ENCODE peak calls at places on chromosomes 16 and 17, in five cellular contexts. Q is Peyer's patch; G is CD8-positive, alpha-beta memory T cell; U is OCI-LY7; H is K562. N is an unnamed sample.

GRCh38 chr17:38464723-38465419 is 36.6 kb downstream of the ARHGAP23 start:
- DNase-seq in H (peak; percentile 79), G (no peak), U (no peak), Q (peak; percentile 75), N (no peak)

GRCh38 chr16:15653227-15653626 is 3.2 kb downstream of the NDE1 start:
- DNase-seq in U (no peak), Q (peak; percentile 47), H (no peak), G (no peak), N (no peak)

GRCh38 chr16:82111944-82112343 is 58.1 kb downstream of the MPHOSPH6 start:
- DNase-seq in Q (no peak), U (no peak), H (no peak), G (no peak), N (no peak)

GRCh38 chr16:69520800-69521602 is 44.8 kb upstream of the NFAT5 start:
- DNase-seq in G (no peak), U (no peak), H (peak; percentile 3), Q (peak; percentile 10), N (peak; percentile 38)

GRCh38 chr16:46558018-46558417 is 63.2 kb downstream of the SHCBP1 start:
- DNase-seq in U (no peak), Q (no peak), G (no peak), H (no peak), N (no peak)

GRCh38 chr17:82143333-82143732 is 45.3 kb upstream of the FASN start:
- DNase-seq in U (no peak), G (no peak), H (no peak), Q (no peak), N (no peak)

GRCh38 chr16:3773663-3774062 is 56.3 kb upstream of the TRAP1 start:
- DNase-seq in U (no peak), Q (no peak), G (no peak), H (no peak), N (no peak)

GRCh38 chr16:4090476-4090875 is 25.8 kb downstream of the ADCY9 start:
- DNase-seq in G (no peak), H (no peak), U (no peak), Q (no peak), N (no peak)

GRCh38 chr17:42682400-42683384 is at the start of gene CNTNAP1:
- DNase-seq in H (no peak), Q (no peak), G (no peak), U (no peak), N (peak; percentile 57)

GRCh38 chr17:17468217-17469010 is 8.4 kb upstream of the MED9 start:
- DNase-seq in U (no peak), H (no peak), G (no peak), Q (no peak), N (no peak)

GRCh38 chr17:63395075-63395815 is 50.9 kb downstream of the CYB561 start:
- DNase-seq in Q (no peak), U (no peak), H (no peak), G (no peak), N (no peak)

GRCh38 chr17:48627625-48628510 is 1.7 kb upstream of the HOXB9 start:
- DNase-seq in Q (no peak), H (peak; percentile 54), G (no peak), U (no peak), N (no peak)

GRCh38 chr16:58499615-58500328 is at the start of gene NDRG4:
- DNase-seq in Q (peak; percentile 58), G (peak; percentile 14), U (peak; percentile 87), H (peak; percentile 76), N (peak; percentile 88)

GRCh38 chr16:1195393-1195666 is 29.7 kb downstream of the TPSG1 start:
- DNase-seq in H (no peak), U (no peak), G (no peak), Q (no peak), N (no peak)

GRCh38 chr16:24731722-24732419 is 2.4 kb downstream of the TNRC6A start:
- DNase-seq in U (no peak), H (no peak), G (no peak), Q (no peak), N (no peak)

GRCh38 chr16:72836985-72837384 is 210.9 kb downstream of the ZFHX3 start:
- DNase-seq in G (no peak), H (no peak), Q (no peak), U (no peak), N (no peak)

DNA sequence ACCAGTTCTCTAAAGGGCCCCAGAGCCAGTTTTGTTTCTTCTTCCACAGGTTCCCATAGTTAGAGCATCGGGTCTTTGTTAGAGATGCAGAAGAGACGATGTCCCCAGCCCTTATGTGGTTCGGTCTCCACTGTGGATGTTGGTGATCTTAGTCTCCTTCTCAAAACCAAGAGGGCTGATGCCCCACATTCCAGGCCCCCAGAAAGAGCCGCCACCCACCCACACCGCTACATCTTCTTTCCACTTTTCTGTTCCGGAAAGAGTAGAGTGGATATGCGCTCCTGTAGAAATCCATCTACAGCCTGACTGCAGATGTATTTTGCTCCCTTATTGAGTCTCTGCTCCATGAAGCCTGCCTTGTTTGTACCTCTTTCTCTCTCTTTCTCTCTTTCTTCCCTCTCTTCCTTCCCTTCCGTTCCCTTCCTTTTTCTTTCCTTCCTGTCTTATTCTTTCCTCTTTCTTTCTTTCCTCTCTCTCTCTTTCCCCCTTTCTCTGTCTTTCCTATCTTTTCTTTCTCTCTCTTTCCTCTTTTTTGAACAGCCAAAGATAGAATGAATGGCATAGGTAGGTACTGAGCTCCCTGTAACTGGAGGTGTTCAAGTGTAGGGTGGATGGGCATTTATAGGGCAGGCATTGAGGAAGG is 224.3 kb downstream of the SEC14L1 start:
- DNase-seq in G (no peak), H (no peak), Q (no peak), U (no peak), N (no peak)
- H3K4me1 ChIP-seq in G (peaks cover 69% of the 10 kb centered on the region), H (peaks cover 48% of the 10 kb centered on the region), Q (peaks cover 32% of the 10 kb centered on the region), U (peaks cover 30% of the 10 kb centered on the region), N (peaks cover 5% of the 10 kb centered on the region)

DNA sequence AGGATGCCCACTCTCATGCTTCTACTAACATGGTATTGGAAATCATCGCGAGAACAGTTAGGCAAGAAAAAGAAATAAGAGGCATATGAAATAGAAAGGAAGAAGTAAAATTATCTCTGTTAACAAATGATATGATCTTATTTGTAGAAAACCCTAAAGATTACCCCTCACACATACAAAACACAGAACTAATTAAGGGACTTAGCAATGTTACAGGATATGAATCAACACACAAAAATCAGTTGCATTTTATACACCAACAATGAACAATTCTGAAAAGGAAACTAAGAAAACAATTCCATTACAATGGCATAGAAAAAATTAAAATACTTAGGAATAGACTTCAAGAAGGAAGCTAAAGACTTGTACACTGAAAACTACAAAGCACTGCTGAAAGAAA is 2.7 kb upstream of the CAPNS2 start:
- DNase-seq in H (no peak), Q (no peak), U (no peak), G (no peak), N (no peak)
- H3K4me1 ChIP-seq in H (peaks cover 5% of the 10 kb centered on the region), Q (no peaks in the 10 kb centered on the region), U (no peaks in the 10 kb centered on the region), G (no peaks in the 10 kb centered on the region), N (no peaks in the 10 kb centered on the region)

GRCh38 chr17:7183433-7184090 is 4.4 kb upstream of the ASGR1 start:
- DNase-seq in H (no peak), Q (no peak), G (no peak), U (no peak), N (no peak)
- H3K4me1 ChIP-seq in H (no peaks in the 10 kb centered on the region), Q (no peaks in the 10 kb centered on the region), G (no peaks in the 10 kb centered on the region), U (no peaks in the 10 kb centered on the region), N (no peaks in the 10 kb centered on the region)

DNA sequence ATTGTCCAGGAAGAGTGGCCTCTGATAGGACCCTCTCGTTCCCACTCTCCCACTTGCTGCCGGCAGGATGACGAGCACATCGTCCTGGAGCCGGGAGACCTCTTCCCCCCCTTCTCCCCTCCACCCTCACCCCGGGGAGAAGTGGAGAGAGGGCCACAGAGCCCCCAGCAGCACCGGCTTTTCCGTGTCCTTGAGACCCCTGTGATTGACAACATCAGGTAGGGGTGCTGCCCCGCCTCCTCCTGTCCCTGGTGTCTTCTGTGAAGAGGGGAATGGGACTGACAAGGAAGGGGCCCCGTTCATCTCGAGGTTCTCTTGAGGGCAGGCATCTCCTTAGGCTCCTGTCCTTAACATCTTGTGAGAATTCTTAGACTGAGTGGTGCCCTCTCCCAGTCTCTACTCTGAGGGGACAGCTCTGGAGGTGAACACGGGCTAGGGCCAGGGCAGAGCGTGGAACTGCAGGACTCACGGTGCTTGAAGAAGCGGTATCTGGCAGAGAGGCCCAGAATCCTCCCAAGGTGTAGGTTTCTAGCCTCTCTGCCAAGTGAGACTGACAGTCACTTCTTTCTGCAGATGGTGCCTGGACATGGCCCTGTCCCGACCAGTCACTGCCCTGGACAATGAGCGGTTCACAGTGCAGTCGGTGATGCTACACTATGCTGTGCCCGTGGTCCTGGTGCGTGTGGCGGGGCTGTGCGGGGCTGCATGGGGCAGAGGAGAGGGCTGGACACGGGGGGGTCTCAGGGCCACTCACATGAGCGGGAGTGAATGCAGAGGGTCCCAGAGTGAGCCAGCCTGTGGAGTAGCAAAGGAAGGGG is 26.4 kb downstream of the CASKIN2 start:
- DNase-seq in Q (no peak), G (no peak), U (no peak), H (no peak), N (no peak)
- H3K4me1 ChIP-seq in Q (peaks cover 3% of the 10 kb centered on the region), G (peaks cover 24% of the 10 kb centered on the region), U (peaks cover 16% of the 10 kb centered on the region), H (peaks cover 11% of the 10 kb centered on the region), N (no peaks in the 10 kb centered on the region)

GRCh38 chr16:89349947-89350633 is 132.6 kb downstream of the ZNF778 start:
- DNase-seq in Q (no peak), G (no peak), U (no peak), H (no peak), N (no peak)
- H3K4me1 ChIP-seq in Q (peaks cover 14% of the 10 kb centered on the region), G (peaks cover 59% of the 10 kb centered on the region), U (peaks cover 32% of the 10 kb centered on the region), H (peaks cover 14% of the 10 kb centered on the region), N (peaks cover 49% of the 10 kb centered on the region)

DNA sequence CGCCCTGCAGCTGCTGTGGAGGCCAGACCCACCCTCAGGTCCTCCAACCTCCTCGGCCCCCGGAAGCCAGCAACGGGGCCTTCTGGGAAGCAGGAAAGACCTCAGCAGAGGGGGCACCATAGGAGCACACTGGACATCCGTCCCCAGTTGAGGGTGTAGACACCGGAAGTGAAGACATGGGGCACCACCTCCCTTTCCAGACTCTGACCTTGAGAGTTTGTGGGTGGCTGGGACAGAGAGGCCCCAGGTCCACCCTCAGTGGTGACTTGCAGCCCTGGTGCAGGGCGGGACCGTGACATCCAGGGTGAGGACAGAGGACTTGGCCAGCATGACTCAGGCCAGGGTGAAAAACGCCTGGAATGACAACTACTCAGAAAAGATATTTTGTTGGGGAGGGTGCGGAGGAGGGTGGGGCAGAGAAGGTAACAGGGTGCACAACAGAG is 19.9 kb downstream of the CEP295NL start:
- DNase-seq in G (no peak), H (peak; percentile 85), Q (peak; percentile 85), U (no peak), N (peak; percentile 91)
- H3K4me1 ChIP-seq in G (peaks cover 22% of the 10 kb centered on the region), H (peaks cover 16% of the 10 kb centered on the region), Q (peaks cover 6% of the 10 kb centered on the region), U (no peaks in the 10 kb centered on the region), N (peaks cover 40% of the 10 kb centered on the region)

DNA sequence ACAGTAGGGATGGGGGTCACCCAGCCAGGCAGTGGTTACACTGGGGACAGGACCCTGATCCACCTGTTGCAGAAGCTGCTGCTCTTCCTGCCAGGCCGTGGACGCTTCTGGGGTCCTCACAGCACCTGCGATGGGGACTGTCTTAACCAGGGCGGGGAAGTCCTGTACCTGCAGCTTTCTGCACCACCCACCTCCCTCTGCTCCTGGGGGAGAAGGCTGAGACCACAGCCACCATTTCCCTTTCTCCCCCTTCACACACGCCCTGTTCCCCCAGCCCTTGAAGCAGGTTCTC is 25.8 kb downstream of the MRM3 start:
- DNase-seq in G (no peak), H (no peak), U (no peak), Q (no peak), N (no peak)
- H3K4me1 ChIP-seq in G (no peaks in the 10 kb centered on the region), H (no peaks in the 10 kb centered on the region), U (no peaks in the 10 kb centered on the region), Q (no peaks in the 10 kb centered on the region), N (no peaks in the 10 kb centered on the region)

N was measured in Caco-2.